ENCODE peak calls at places on chromosomes 11 and 22, in four cellular contexts. T, W, U and E are unnamed samples.

GRCh38 chr11:67365756-67366384 is 7.5 kb downstream of the CLCF1 start:
- DNase-seq in U (no peak), W (no peak), T (no peak), E (no peak)

GRCh38 chr11:62705401-62705800 is 1.8 kb downstream of the BSCL2 start:
- DNase-seq in T (no peak), W (no peak), U (no peak), E (peak; percentile 85)

GRCh38 chr11:129946256-129946655 is 50.9 kb upstream of the NFRKB start:
- DNase-seq in W (no peak), T (no peak), U (no peak), E (no peak)

GRCh38 chr11:111327908-111328624 is 29.7 kb downstream of the POU2AF3 start:
- DNase-seq in U (no peak), W (no peak), T (no peak), E (no peak)

GRCh38 chr11:35943761-35944502 is at the start of gene LDLRAD3:
- DNase-seq in T (peak; percentile 69), W (peak; percentile 37), U (peak; percentile 87), E (peak; percentile 90)

GRCh38 chr11:96607890-96608558 is 218.2 kb downstream of the JRKL start:
- DNase-seq in U (no peak), W (no peak), T (no peak), E (no peak)

GRCh38 chr11:79501688-79502087 is 60.9 kb upstream of the TENM4 start:
- DNase-seq in W (no peak), T (no peak), U (no peak), E (no peak)

GRCh38 chr22:48884786-48885185 is 942.9 kb downstream of the BRD1 start:
- DNase-seq in W (no peak), U (no peak), T (no peak), E (peak; percentile 42)

GRCh38 chr11:10743354-10744035 is 7.6 kb upstream of the CTR9 start:
- DNase-seq in T (peak; percentile 49), W (no peak), U (no peak), E (peak; percentile 85)

GRCh38 chr11:62433141-62433543 is 14.3 kb downstream of the SCGB1A1 start:
- DNase-seq in W (no peak), U (no peak), T (no peak), E (no peak)

DNA sequence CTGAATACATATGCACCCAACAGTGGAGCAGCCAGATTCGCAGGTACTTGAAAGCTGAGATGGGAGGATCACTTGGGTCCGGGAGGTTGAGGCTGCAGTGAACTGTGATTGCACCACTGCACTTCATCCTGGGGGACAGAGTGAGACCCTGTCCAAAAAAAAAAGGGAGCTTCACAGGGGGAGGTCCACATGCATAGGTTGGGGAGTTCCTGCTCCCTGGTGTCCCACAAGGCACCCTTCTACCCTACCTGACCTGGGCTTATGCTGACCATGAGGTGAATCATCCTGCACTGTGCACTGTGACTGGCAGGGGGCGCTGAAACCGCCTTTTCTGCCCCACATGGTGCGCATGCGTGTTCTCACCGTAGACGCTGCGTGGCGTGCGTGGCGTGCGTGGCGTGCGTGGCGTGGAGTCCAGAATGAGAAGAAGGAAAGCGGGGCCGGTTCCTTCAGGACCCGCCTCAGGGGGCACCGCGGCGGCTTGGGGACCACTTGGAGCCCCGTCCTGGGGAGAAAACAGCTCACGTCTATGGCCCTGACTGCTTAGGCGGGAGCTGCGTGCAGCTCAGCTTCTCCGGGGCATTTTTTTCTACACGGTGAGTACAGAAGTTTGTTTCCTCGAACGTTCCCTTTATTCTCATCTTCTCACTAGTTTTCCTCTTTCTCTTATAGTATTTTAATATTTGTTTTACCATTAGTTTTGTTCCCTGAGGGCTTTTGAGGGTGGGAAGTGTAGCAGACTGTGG is 116.6 kb upstream of the GRK3 start:
- DNase-seq in W (peak; percentile 71), T (peak; percentile 92), U (peak; percentile 95), E (peak; percentile 97)
- TF ChIP-seq POLR2A in W (peak; percentile 78), T (no peak), U (peak; percentile 69), E (no peak)

GRCh38 chr11:45620243-45620642 is 45.2 kb downstream of the CHST1 start:
- DNase-seq in U (no peak), T (no peak), W (no peak), E (no peak)

GRCh38 chr11:45624095-45624494 is 41.3 kb downstream of the CHST1 start:
- DNase-seq in U (no peak), T (no peak), W (no peak), E (no peak)

GRCh38 chr11:45622861-45623260 is 42.6 kb downstream of the CHST1 start:
- DNase-seq in W (no peak), T (no peak), U (no peak), E (no peak)

GRCh38 chr11:45622283-45622682 is 43.1 kb downstream of the CHST1 start:
- DNase-seq in T (no peak), W (no peak), U (no peak), E (no peak)

DNA sequence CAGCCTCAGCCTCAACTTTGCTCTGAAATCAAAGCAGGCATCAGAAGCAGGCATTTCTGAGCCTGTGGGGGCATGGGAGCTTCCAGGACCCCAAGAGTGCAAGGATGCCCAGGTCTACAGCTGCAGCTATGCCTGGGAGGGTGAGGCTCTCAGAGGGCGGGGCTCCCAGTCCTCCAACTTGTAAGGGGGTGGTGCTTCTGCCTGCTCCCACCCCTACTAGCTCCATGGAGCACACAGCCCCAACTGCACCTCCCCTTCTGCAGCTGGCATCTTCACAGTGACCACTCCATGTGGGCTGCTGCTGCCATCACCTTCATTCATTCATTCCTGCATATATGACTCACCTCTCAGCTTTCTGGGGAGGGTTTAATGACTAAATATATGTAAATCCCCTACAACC is 43.9 kb downstream of the CHST1 start:
- DNase-seq in T (no peak), U (no peak), W (no peak), E (no peak)
- TF ChIP-seq POLR2AphosphoS5 in T (no peak), U (no peak), W (no peak), E (no peak)

GRCh38 chr11:117411736-117412135 is 84.1 kb downstream of the CEP164 start:
- DNase-seq in W (no peak), T (no peak), U (no peak), E (no peak)
- H3K4me1 ChIP-seq in W (no peaks in the 10 kb centered on the region), T (no peaks in the 10 kb centered on the region), U (no peaks in the 10 kb centered on the region), E (no peaks in the 10 kb centered on the region)

GRCh38 chr22:36465232-36466021 is 16.0 kb downstream of the TXN2 start:
- DNase-seq in U (no peak), T (peak; percentile 80), W (peak; percentile 86), E (peak; percentile 79)
- TF ChIP-seq POLR2A in U (no peak), T (peak; percentile 27), W (no peak), E (no peak)

DNA sequence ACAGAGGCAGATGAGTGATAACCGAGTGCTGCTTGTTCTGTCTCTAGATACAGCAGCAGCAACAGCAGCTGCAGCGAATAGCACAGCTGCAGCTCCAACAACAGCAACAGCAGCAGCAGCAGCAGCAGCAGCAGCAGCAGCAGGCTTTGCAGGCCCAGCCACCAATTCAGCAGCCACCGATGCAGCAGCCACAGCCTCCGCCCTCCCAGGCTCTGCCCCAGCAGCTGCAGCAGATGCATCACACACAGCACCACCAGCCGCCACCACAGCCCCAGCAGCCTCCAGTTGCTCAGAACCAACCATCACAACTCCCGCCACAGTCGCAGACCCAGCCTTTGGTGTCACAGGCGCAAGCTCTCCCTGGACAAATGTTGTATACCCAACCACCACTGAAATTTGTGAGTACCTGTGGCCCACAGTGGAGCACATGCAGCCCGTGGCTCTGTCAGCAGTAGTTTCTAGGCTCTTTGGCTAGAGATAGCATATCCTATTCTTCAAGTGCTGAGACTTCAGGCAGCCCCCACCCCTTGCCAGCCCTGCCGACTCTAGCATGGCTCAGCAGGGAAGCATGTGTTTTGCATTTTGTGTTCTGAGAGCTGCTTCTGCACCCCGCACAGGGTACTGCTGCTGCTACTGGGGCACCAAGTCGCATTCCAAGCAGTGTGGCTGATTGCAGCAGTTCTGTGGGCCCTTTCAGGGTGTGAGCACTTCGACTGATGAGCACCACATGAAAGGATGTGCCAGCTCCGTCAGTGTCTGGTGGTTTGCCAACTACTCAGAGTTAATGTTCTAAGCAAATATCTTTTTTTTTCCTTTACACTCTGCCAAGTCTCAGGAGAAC is 59.2 kb downstream of the MED15 start:
- DNase-seq in T (peak; percentile 46), U (no peak), W (no peak), E (peak; percentile 79)
- TF ChIP-seq POLR2AphosphoS5 in T (no peak), U (no peak), W (no peak), E (peak; percentile 41)

DNA sequence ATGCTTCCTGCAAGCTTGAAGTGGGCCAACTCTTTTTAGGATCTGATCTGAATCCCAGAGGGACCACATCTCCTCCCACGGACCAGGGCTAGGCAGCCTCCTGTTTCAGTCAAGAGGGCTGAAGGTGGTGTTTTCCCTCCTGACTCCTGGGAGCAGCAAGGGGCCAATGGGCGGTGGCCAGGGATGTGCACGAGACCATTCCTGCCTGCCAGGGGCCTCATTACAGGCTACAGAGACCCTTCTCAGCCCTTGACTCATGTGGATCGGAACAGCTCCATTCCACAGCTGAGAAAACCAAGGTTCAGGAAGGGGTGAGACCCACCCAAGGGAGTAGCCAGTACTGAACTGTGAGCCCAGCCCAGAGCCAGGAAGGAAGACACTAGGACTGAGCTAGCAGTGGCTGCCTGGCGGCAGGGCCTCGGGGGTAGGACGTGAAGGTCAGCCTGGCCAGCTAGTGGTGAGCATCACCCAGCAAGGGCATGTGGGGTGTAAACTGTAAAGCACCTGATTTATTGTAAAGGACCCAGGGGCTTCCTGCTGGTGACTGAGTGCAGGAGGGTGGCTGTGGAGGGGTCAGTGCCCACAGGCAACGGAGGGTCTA is 3.4 kb upstream of the P2RY6 start:
- DNase-seq in T (no peak), U (no peak), W (no peak), E (no peak)
- H3K4me1 ChIP-seq in T (no peaks in the 10 kb centered on the region), U (no peaks in the 10 kb centered on the region), W (peaks cover 19% of the 10 kb centered on the region), E (peaks cover 15% of the 10 kb centered on the region)

GRCh38 chr22:42581762-42582716 is 28.3 kb downstream of the SERHL2 start:
- DNase-seq in T (peak; percentile 81), W (peak; percentile 21), U (peak; percentile 81), E (peak; percentile 94)

GRCh38 chr22:42582987-42583386 is 29.2 kb downstream of the SERHL2 start:
- DNase-seq in W (no peak), T (no peak), U (no peak), E (no peak)

GRCh38 chr22:42577623-42578240 is 24.0 kb downstream of the SERHL2 start:
- DNase-seq in U (no peak), T (no peak), W (no peak), E (no peak)
- TF ChIP-seq POLR2A in U (no peak), T (no peak), W (no peak), E (no peak)

GRCh38 chr22:41831828-41832552 is 915 bp upstream of the SREBF2 start:
- DNase-seq in W (no peak), U (no peak), T (no peak), E (no peak)

GRCh38 chr22:41831383-41831782 is 1.5 kb upstream of the SREBF2 start:
- DNase-seq in W (no peak), U (no peak), T (no peak), E (no peak)

GRCh38 chr22:41827671-41828070 is 5.2 kb upstream of the SREBF2 start:
- DNase-seq in T (no peak), W (no peak), U (no peak), E (no peak)

GRCh38 chr22:41828516-41828915 is 4.4 kb upstream of the SREBF2 start:
- DNase-seq in T (peak; percentile 30), U (no peak), W (no peak), E (no peak)

GRCh38 chr22:41830174-41830573 is 2.7 kb upstream of the SREBF2 start:
- DNase-seq in T (no peak), U (no peak), W (no peak), E (no peak)
- TF ChIP-seq POLR2AphosphoS5 in T (no peak), U (no peak), W (no peak), E (no peak)